ENCODE peak calls at places on chromosomes 16 and 17, in seven cellular contexts. M is mucosa of descending colon, J is colonic mucosa, W is Peyer's patch, C is left ventricle myocardium inferior, H is GM23338, K is OCI-LY7. D is an unnamed sample.
A peak's percentile ranks its signal among the peaks of the same experiment; 100 is the strongest.

GRCh38 chr16:84059111-84059510 is 16.5 kb upstream of the SLC38A8 start:
- DNase-seq in K (no peak), C (no peak), M (no peak), J (no peak), W (peak; percentile 37), H (no peak), D (no peak)

GRCh38 chr16:58733248-58733670 is 857 bp downstream of the GOT2 start:
- DNase-seq in H (peak; percentile 54), C (no peak), W (no peak), M (no peak), K (peak; percentile 10), J (no peak), D (no peak)

GRCh38 chr17:50117202-50118040 is 12.5 kb downstream of the SAMD14 start:
- DNase-seq in M (peak; percentile 69), C (no peak), K (peak; percentile 38), H (peak; percentile 89), W (peak; percentile 75), J (peak; percentile 49), D (peak; percentile 70)

GRCh38 chr17:75731716-75732498 is 10.6 kb downstream of the ITGB4 start:
- DNase-seq in C (no peak), K (no peak), J (peak; percentile 92), H (no peak), M (peak; percentile 89), W (peak; percentile 82), D (no peak)

GRCh38 chr16:72677662-72678447 is 370.1 kb downstream of the ZFHX3 start:
- DNase-seq in H (no peak), C (no peak), K (no peak), J (peak; percentile 71), W (no peak), M (no peak), D (no peak)

GRCh38 chr17:81867123-81867951 is 3.8 kb downstream of the ARHGDIA start:
- DNase-seq in H (peak; percentile 73), C (no peak), J (peak; percentile 69), M (peak; percentile 75), W (peak; percentile 63), K (peak; percentile 67), D (no peak)

GRCh38 chr17:44348234-44348987 is 3.3 kb downstream of the GRN start:
- DNase-seq in K (peak; percentile 91), M (peak; percentile 65), J (no peak), H (no peak), C (no peak), W (peak; percentile 84), D (no peak)

GRCh38 chr17:60422162-60422665 is at the start of gene CHCT1:
- DNase-seq in W (no peak), C (no peak), K (no peak), M (no peak), J (no peak), H (peak; percentile 59), D (no peak)

GRCh38 chr16:25009822-25010221 is 5.3 kb downstream of the ARHGAP17 start:
- DNase-seq in H (no peak), W (peak; percentile 66), J (no peak), K (no peak), M (no peak), C (peak; percentile 50), D (no peak)

GRCh38 chr17:41404024-41404651 is 6.7 kb upstream of the KRT31 start:
- DNase-seq in W (no peak), H (no peak), J (no peak), M (no peak), K (no peak), C (no peak), D (peak; percentile 46)

GRCh38 chr17:81524063-81524864 is 3.9 kb upstream of the FSCN2 start:
- DNase-seq in W (no peak), H (no peak), C (no peak), M (no peak), K (no peak), J (no peak), D (no peak)

GRCh38 chr17:43945074-43945824 is 3.0 kb upstream of the PPY start:
- DNase-seq in K (no peak), C (no peak), W (no peak), H (no peak), M (no peak), J (no peak), D (no peak)

GRCh38 chr17:42548993-42549755 is 3.5 kb upstream of the HSD17B1 start:
- DNase-seq in J (no peak), W (no peak), C (no peak), K (no peak), H (no peak), M (peak; percentile 44), D (no peak)
- H3K4me1 ChIP-seq in J (peaks cover 4% of the 10 kb centered on the region), W (peaks cover 25% of the 10 kb centered on the region), C (peaks cover 40% of the 10 kb centered on the region), K (peaks cover 14% of the 10 kb centered on the region), H (peaks cover 4% of the 10 kb centered on the region), M (peaks cover 18% of the 10 kb centered on the region), D (peaks cover 5% of the 10 kb centered on the region)

GRCh38 chr17:18237461-18237860 is 12.0 kb downstream of the LLGL1 start:
- DNase-seq in M (no peak), H (no peak), J (no peak), W (no peak), K (no peak), C (no peak), D (no peak)
- H3K36me3 ChIP-seq in M (no peaks in the 10 kb centered on the region), H (peaks cover 3% of the 10 kb centered on the region), J (no peaks in the 10 kb centered on the region), W (no peaks in the 10 kb centered on the region), K (no peaks in the 10 kb centered on the region), C (peaks cover 65% of the 10 kb centered on the region), D (no peaks in the 10 kb centered on the region)

GRCh38 chr17:80415626-80416042 is 667 bp downstream of the ENDOV start:
- DNase-seq in W (no peak), J (no peak), H (no peak), K (no peak), C (no peak), M (no peak), D (no peak)

GRCh38 chr17:80416940-80417293 is 1.9 kb downstream of the ENDOV start:
- DNase-seq in M (no peak), W (no peak), H (no peak), J (no peak), C (no peak), K (no peak), D (no peak)

GRCh38 chr17:80414508-80414802 is 512 bp upstream of the ENDOV start:
- DNase-seq in K (peak; percentile 30), M (no peak), H (no peak), W (no peak), J (no peak), C (no peak), D (no peak)

GRCh38 chr17:80414803-80415625 is at the start of gene ENDOV:
- DNase-seq in W (peak; percentile 97), K (peak; percentile 97), C (peak; percentile 94), H (peak; percentile 95), J (peak; percentile 95), M (peak; percentile 96), D (peak; percentile 92)

DNA sequence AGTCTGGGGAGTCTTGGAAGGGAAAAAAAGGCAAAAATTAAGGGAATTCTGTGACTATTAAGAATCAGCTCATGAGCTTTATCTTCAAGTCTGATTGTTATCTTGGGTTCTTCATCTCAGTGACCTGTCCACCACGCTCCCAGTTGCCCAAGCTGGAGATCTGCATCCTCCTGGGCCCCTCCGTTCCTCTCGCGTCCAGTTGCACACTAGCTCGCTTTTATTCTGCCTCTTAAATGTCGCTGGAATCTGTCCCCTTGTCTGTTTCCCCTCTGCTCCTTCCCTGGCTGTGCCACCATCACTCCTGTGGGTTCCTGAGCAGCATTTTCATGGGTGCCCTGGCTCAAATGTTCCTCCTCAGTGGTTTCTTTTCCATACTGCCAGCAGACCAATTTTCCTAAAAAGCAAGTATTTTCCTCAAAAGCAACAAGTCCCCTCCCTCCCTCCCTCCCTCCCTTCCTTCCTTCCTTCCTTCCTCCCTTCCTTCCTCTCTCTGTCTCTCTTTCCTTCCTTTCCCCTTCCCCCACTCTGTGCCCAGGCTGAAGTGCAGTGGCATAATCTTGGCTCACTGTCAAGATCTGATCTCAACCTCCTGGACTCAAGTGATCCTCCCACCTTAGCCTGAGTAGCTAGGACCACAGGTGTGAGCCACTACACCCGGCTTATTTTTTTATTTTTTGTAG is 1.4 kb downstream of the ENDOV start:
- DNase-seq in M (no peak), C (no peak), W (no peak), J (no peak), H (no peak), K (no peak), D (no peak)
- H3K4me3 ChIP-seq in M (no peak overlapping the region), C (peak overlapping the region; percentile 83), W (peak overlapping the region; percentile 65), J (no peak overlapping the region), H (peak overlapping the region; percentile 93), K (no peak overlapping the region), D (no peak overlapping the region)

DNA sequence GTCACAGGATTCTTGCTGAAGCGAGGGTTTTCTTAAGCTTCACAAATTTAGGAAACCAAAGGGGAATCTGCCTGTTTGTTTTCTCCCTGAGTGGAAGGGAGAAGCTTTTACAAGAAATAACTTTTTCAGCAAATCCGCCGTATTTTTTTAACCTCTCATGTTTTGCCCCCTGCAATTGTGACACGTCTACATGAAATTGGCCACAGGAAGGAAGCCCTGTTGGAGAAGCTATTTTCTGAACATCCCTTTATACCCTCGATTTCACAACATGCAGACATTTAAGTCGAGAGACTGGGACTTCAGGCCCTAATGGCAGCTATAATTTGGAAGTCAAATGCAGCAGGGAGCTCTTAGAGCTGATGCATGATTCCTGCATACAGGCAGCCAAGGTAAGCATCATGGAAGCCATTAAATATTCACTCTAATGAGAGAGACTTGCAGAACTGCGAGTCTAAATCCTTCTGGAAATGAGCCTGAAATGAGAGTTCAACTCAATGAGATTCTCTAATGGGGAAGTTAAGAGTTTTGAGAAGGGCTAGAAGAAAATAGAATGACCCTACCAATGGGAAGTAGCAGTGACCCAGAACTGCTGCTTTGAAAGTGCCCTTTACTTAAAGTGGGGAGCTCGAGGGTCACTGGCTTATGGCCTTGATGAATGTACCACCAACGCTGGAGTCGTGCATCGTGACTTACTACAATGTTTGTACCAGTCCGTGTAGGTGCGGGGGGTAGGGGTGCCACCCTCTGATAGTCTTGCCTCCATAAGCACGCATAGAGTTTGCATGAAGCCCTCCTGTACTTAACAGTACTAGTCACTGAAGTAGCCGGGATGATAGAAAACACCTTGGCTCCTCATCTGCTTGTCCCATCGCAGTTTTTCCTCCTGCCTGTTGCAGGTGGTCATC is 45.1 kb upstream of the IRF8 start:
- DNase-seq in J (peak; percentile 17), K (no peak), M (no peak), W (no peak), H (no peak), C (no peak), D (no peak)
- H3K4me1 ChIP-seq in J (no peaks in the 10 kb centered on the region), K (peaks cover 5% of the 10 kb centered on the region), M (no peaks in the 10 kb centered on the region), W (no peaks in the 10 kb centered on the region), H (no peaks in the 10 kb centered on the region), C (no peaks in the 10 kb centered on the region), D (no peaks in the 10 kb centered on the region)

GRCh38 chr17:78806451-78806850 is 24.4 kb upstream of the CYTH1 start:
- DNase-seq in M (no peak), C (no peak), H (no peak), K (no peak), W (no peak), J (no peak), D (peak; percentile 80)
- H3K36me3 ChIP-seq in M (peaks cover 11% of the 10 kb centered on the region), C (peaks cover 92% of the 10 kb centered on the region), H (peaks cover 47% of the 10 kb centered on the region), K (peaks cover 99% of the 10 kb centered on the region), W (no peaks in the 10 kb centered on the region), J (peaks cover 16% of the 10 kb centered on the region), D (peaks cover 92% of the 10 kb centered on the region)

GRCh38 chr16:15545544-15545943 is 97.4 kb downstream of the MARF1 start:
- DNase-seq in J (no peak), K (no peak), H (no peak), W (no peak), M (no peak), C (no peak), D (no peak)
- H3K4me3 ChIP-seq in J (no peak overlapping the region), K (no peak overlapping the region), H (no peak overlapping the region), W (no peak overlapping the region), M (no peak overlapping the region), C (no peak overlapping the region), D (no peak overlapping the region)

D was measured in naive thymus-derived CD4-positive, alpha-beta T cell.